ENCODE peak calls at places on chromosomes 13 and 19, in eight cellular contexts. X is suprapubic skin, S is H9, L is ascending aorta, W is spleen, J is cardiac muscle cell, Y is upper lobe of right lung, P is neuronal stem cell. N is an unnamed sample. For H3K9me3, the result is how much of the 10 kb centered on the place peaks cover.

GRCh38 chr19:28633223-28634030 is 579.5 kb downstream of the UQCRFS1 start:
- DNase-seq in X (no peak), S (peak), L (no peak), W (no peak), J (peak), Y (no peak), P (peak), N (peak)

GRCh38 chr13:51240888-51241475 is 18.8 kb downstream of the FAM124A start:
- DNase-seq in X (no peak), S (no peak), L (no peak), W (no peak), J (no peak), Y (no peak), P (no peak), N (no peak)

GRCh38 chr19:34269968-34270621 is 15.7 kb downstream of the GARRE1 start:
- DNase-seq in X (no peak), S (peak), L (peak), W (peak), J (no peak), Y (peak), P (no peak), N (peak)

GRCh38 chr19:7823902-7824301 is 6.1 kb upstream of the EVI5L start:
- DNase-seq in X (no peak), S (no peak), L (no peak), W (peak), J (no peak), Y (no peak), P (no peak), N (peak)

GRCh38 chr13:23679214-23679613 is 109.0 kb downstream of the TNFRSF19 start:
- DNase-seq in X (no peak), S (no peak), L (no peak), W (no peak), J (no peak), Y (no peak), P (no peak), N (peak)

GRCh38 chr13:87274209-87274819 is 396.9 kb upstream of the SLITRK5 start:
- DNase-seq in X (no peak), S (peak), L (no peak), W (no peak), J (peak), Y (no peak), P (peak), N (peak)

GRCh38 chr13:26420282-26420960 is 137.1 kb upstream of the WASF3 start:
- DNase-seq in X (no peak), S (no peak), L (no peak), W (no peak), J (no peak), Y (no peak), P (no peak), N (peak)

GRCh38 chr19:35144600-35145436 is 1.8 kb downstream of the FXYD7 start:
- DNase-seq in X (no peak), S (peak), L (no peak), W (no peak), J (peak), Y (no peak), P (no peak), N (no peak)

GRCh38 chr13:32969516-32969941 is 46.7 kb upstream of the KL start:
- DNase-seq in X (no peak), S (no peak), L (no peak), W (no peak), J (no peak), Y (no peak), P (no peak), N (peak)

GRCh38 chr13:101552797-101553196 is 100.3 kb downstream of the ITGBL1 start:
- DNase-seq in X (no peak), S (no peak), L (no peak), W (no peak), J (no peak), Y (no peak), P (no peak), N (peak)

GRCh38 chr13:44107357-44108121 is 227.8 kb downstream of the LACC1 start:
- DNase-seq in X (no peak), S (no peak), L (no peak), W (no peak), J (no peak), Y (no peak), P (no peak), N (no peak)

GRCh38 chr19:8640402-8641004 is 10.1 kb downstream of the NFILZ start:
- DNase-seq in X (peak), S (no peak), L (peak), W (peak), J (no peak), Y (no peak), P (no peak), N (peak)

GRCh38 chr13:61187471-61187870 is 228.2 kb downstream of the PCDH20 start:
- DNase-seq in X (no peak), S (no peak), L (no peak), W (no peak), J (no peak), Y (no peak), P (no peak), N (no peak)

GRCh38 chr13:111652676-111653075 is 332.2 kb downstream of the TEX29 start:
- DNase-seq in X (no peak), S (peak), L (no peak), W (no peak), J (no peak), Y (no peak), P (no peak), N (no peak)

GRCh38 chr13:96751089-96751488 is 243.2 kb downstream of the OXGR1 start:
- DNase-seq in X (no peak), S (no peak), L (no peak), W (no peak), J (no peak), Y (no peak), P (no peak), N (no peak)

GRCh38 chr19:51724543-51724942 is 752 bp upstream of the HAS1 start:
- DNase-seq in X (no peak), S (no peak), L (no peak), W (no peak), J (no peak), Y (no peak), P (no peak), N (peak)

GRCh38 chr19:12200020-12200419 is 37.1 kb downstream of the ZNF136 start:
- DNase-seq in X (no peak), S (no peak), L (no peak), W (no peak), J (no peak), Y (no peak), P (no peak), N (no peak)

GRCh38 chr19:12194827-12195500 is 32.1 kb downstream of the ZNF136 start:
- DNase-seq in X (peak), S (no peak), L (peak), W (peak), J (no peak), Y (peak), P (peak), N (peak)

GRCh38 chr19:12198136-12198535 is 35.2 kb downstream of the ZNF136 start:
- DNase-seq in X (no peak), S (no peak), L (no peak), W (no peak), J (no peak), Y (no peak), P (no peak), N (no peak)

GRCh38 chr19:12195501-12195860 is 32.6 kb downstream of the ZNF136 start:
- DNase-seq in X (no peak), S (no peak), L (no peak), W (no peak), J (no peak), Y (no peak), P (peak), N (peak)
- H3K9me3 ChIP-seq in X (under half), S (under half), L (half or more), W (under half), J (under half), Y (under half), P (half or more), N (under half)

GRCh38 chr19:56874530-56874929 is 34.0 kb upstream of the PEG3 start:
- DNase-seq in X (no peak), S (no peak), L (no peak), W (no peak), J (no peak), Y (no peak), P (no peak), N (no peak)

GRCh38 chr19:56880592-56881190 is 40.2 kb upstream of the PEG3 start:
- DNase-seq in X (no peak), S (no peak), L (no peak), W (no peak), J (no peak), Y (no peak), P (no peak), N (no peak)

GRCh38 chr19:56873493-56873892 is 33.0 kb upstream of the PEG3 start:
- DNase-seq in X (no peak), S (no peak), L (no peak), W (no peak), J (no peak), Y (no peak), P (no peak), N (no peak)

GRCh38 chr19:56875717-56876116 is 35.2 kb upstream of the PEG3 start:
- DNase-seq in X (no peak), S (no peak), L (no peak), W (no peak), J (no peak), Y (no peak), P (no peak), N (no peak)

GRCh38 chr19:56877069-56877715 is 36.7 kb upstream of the PEG3 start:
- DNase-seq in X (no peak), S (no peak), L (no peak), W (no peak), J (no peak), Y (no peak), P (no peak), N (no peak)
- H3K9me3 ChIP-seq in X (under half), S (half or more), L (under half), W (under half), J (under half), Y (under half), P (under half), N (under half)

GRCh38 chr19:57359300-57359699 is 4.1 kb upstream of the TRAPPC2B start:
- DNase-seq in X (no peak), S (no peak), L (no peak), W (no peak), J (no peak), Y (no peak), P (no peak), N (no peak)
- H3K9me3 ChIP-seq in X (under half), S (under half), L (half or more), W (under half), J (under half), Y (under half), P (under half), N (under half)

GRCh38 chr19:56811480-56811879 is 29.0 kb downstream of the PEG3 start:
- DNase-seq in X (no peak), S (no peak), L (no peak), W (no peak), J (no peak), Y (no peak), P (no peak), N (no peak)
- H3K9me3 ChIP-seq in X (under half), S (half or more), L (under half), W (under half), J (under half), Y (under half), P (under half), N (under half)

GRCh38 chr19:31068268-31068667 is 281.0 kb downstream of the TSHZ3 start:
- DNase-seq in X (no peak), S (no peak), L (no peak), W (no peak), J (no peak), Y (no peak), P (no peak), N (no peak)

GRCh38 chr19:31073485-31074221 is 275.6 kb downstream of the TSHZ3 start:
- DNase-seq in X (no peak), S (no peak), L (no peak), W (no peak), J (peak), Y (no peak), P (no peak), N (no peak)

GRCh38 chr19:31070126-31070525 is 279.1 kb downstream of the TSHZ3 start:
- DNase-seq in X (no peak), S (no peak), L (no peak), W (no peak), J (no peak), Y (no peak), P (no peak), N (no peak)

GRCh38 chr19:31071157-31071855 is 277.9 kb downstream of the TSHZ3 start:
- DNase-seq in X (no peak), S (no peak), L (no peak), W (no peak), J (no peak), Y (no peak), P (no peak), N (no peak)

GRCh38 chr19:31070676-31071075 is 278.6 kb downstream of the TSHZ3 start:
- DNase-seq in X (no peak), S (no peak), L (no peak), W (no peak), J (no peak), Y (no peak), P (no peak), N (no peak)
- H3K9me3 ChIP-seq in X (under half), S (under half), L (under half), W (under half), J (under half), Y (under half), P (under half), N (under half)

N was measured in GM23248.